ENCODE peak calls at places on chromosome 6, in ten cellular contexts. Y is lower lobe of right lung; R is aorta; N is CD8-positive, alpha-beta memory T cell; S is hepatocyte; J is A549; H is naive thymus-derived CD4-positive, alpha-beta T cell; Q is heart left ventricle; C is tibial nerve; E is mesenchymal stem cell. O is an unnamed sample.

GRCh38 chr6:132188865-132189264 is 212.4 kb downstream of the MOXD1 start:
- DNase-seq in S (no peak), Y (no peak), C (no peak), Q (no peak), R (no peak), E (peak; percentile 66), H (no peak), J (no peak), N (no peak), O (peak; percentile 14)

GRCh38 chr6:161303628-161304340 is 29.9 kb upstream of the AGPAT4 start:
- DNase-seq in N (no peak), Y (no peak), E (no peak), R (no peak), J (no peak), C (no peak), S (no peak), Q (no peak), H (no peak), O (peak; percentile 39)

GRCh38 chr6:42744351-42744890 is 1.5 kb downstream of the TBCC start:
- DNase-seq in R (no peak), S (no peak), C (no peak), E (no peak), J (no peak), H (no peak), N (no peak), Q (no peak), Y (no peak), O (no peak)

GRCh38 chr6:87183687-87184086 is 28.3 kb downstream of the ZNF292 start:
- DNase-seq in C (no peak), S (no peak), J (no peak), R (no peak), E (no peak), Q (no peak), Y (no peak), H (no peak), N (no peak), O (no peak)

GRCh38 chr6:23354004-23354403 is 772.0 kb upstream of the NRSN1 start:
- DNase-seq in N (no peak), E (no peak), Q (no peak), H (no peak), R (no peak), Y (no peak), J (no peak), C (no peak), S (no peak), O (no peak)

GRCh38 chr6:149450679-149451360 is 34.0 kb downstream of the ZC3H12D start:
- DNase-seq in H (no peak), N (no peak), Y (peak; percentile 68), C (no peak), S (peak; percentile 48), Q (peak; percentile 58), J (no peak), R (peak; percentile 69), E (no peak), O (no peak)

GRCh38 chr6:105573138-105573537 is 170.3 kb upstream of the PREP start:
- DNase-seq in C (no peak), S (no peak), E (no peak), J (no peak), Y (no peak), N (no peak), H (no peak), Q (no peak), R (no peak), O (no peak)

GRCh38 chr6:35077713-35078105 is 63.4 kb downstream of the TCP11 start:
- DNase-seq in Q (no peak), N (no peak), E (no peak), H (no peak), C (no peak), Y (no peak), R (peak; percentile 37), S (no peak), J (no peak), O (no peak)

DNA sequence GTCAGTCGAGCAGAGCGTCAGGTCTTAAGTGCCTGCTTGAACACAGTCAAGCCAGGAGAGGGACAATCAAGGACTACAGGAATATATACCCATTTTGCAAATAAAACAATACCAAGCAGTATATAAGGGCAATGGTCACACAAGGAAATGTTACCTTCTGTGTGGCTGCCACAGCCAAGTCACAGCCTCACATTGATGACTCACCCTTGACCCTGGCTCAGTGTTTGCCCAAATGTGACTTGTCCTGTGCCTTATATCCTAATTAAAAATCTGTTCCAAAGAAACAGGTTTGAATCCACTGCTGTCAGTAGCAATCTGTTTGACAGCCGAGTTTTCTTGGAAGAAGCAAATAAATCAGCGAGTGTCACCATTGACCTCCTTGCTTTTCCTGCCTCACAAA is 34.3 kb downstream of the C6orf89 start:
- DNase-seq in Q (no peak), H (no peak), J (no peak), S (no peak), C (no peak), R (no peak), N (no peak), Y (no peak), E (no peak), O (no peak)
- H3K27ac ChIP-seq in Q (no peak overlapping the region), H (no peak overlapping the region), J (no peak overlapping the region), S (peak overlapping the region; percentile 22), C (no peak overlapping the region), R (no peak overlapping the region), N (no peak overlapping the region), Y (peak overlapping the region; percentile 8), E (no peak overlapping the region), O (no peak overlapping the region)

DNA sequence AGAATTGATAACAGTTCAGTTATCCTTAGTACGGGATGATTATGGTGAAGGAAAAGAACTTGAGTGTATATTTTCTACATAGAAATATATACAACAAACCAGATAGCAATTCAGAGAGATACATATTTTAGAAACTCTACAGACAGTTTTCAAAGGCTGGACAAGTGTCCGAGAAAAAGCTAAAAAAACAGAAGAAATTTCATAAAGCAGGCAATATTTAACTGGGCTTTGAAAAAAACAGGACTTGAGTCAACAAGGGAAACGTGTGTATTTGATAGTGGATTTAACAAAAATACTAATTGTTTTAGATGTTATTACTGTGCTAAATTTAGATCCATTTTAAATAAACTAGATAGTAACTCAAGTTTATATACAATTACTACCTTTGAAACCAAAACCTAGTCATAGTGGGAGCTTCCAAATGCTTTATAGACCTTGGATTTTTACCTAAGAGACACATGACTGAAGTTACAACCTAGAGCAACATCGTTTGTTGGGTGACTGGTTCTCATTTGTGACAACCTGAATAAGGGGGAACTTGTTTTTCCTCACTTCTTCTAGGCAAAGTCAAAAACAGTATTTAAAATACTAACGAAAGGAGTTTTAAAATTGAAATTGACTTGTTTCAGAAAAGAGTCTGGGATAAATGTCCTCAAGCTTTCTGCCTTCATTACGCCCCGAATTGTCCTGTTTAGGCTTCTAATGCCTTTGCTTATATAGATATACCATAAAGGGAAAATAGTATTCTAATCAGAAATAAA is 116.7 kb upstream of the PRSS16 start:
- DNase-seq in Y (no peak), E (no peak), R (no peak), H (no peak), C (no peak), Q (no peak), N (no peak), J (no peak), S (no peak), O (peak; percentile 36)
- H3K4me1 ChIP-seq in Y (peaks cover 25% of the 10 kb centered on the region), E (peaks cover 8% of the 10 kb centered on the region), R (no peaks in the 10 kb centered on the region), H (peaks cover 21% of the 10 kb centered on the region), C (peaks cover 32% of the 10 kb centered on the region), Q (no peaks in the 10 kb centered on the region), N (peaks cover 29% of the 10 kb centered on the region), J (peaks cover 40% of the 10 kb centered on the region), S (peaks cover 11% of the 10 kb centered on the region), O (peaks cover 4% of the 10 kb centered on the region)

GRCh38 chr6:16704706-16705402 is 56.4 kb downstream of the ATXN1 start:
- DNase-seq in Q (no peak), R (no peak), S (no peak), N (no peak), J (no peak), H (no peak), Y (no peak), E (peak; percentile 80), C (no peak), O (no peak)

GRCh38 chr6:16697437-16698162 is 63.7 kb downstream of the ATXN1 start:
- DNase-seq in C (no peak), S (no peak), Q (no peak), N (no peak), J (no peak), H (no peak), R (no peak), Y (no peak), E (no peak), O (no peak)

GRCh38 chr6:16698988-16699868 is 62.0 kb downstream of the ATXN1 start:
- DNase-seq in Q (no peak), H (no peak), Y (no peak), S (peak; percentile 45), E (peak; percentile 66), N (peak; percentile 59), R (no peak), C (no peak), J (no peak), O (no peak)

GRCh38 chr6:16698163-16698533 is 63.1 kb downstream of the ATXN1 start:
- DNase-seq in Y (no peak), C (no peak), R (no peak), Q (no peak), J (no peak), N (no peak), E (no peak), S (no peak), H (no peak), O (peak; percentile 87)

GRCh38 chr6:16700202-16700997 is 60.9 kb downstream of the ATXN1 start:
- DNase-seq in N (peak; percentile 66), J (no peak), R (no peak), Q (no peak), C (no peak), S (no peak), E (no peak), Y (no peak), H (no peak), O (no peak)
- H3K27ac ChIP-seq in N (peak overlapping the region; percentile 86), J (peak overlapping the region; percentile 57), R (peak overlapping the region; percentile 61), Q (peak overlapping the region; percentile 25), C (peak overlapping the region; percentile 55), S (peak overlapping the region; percentile 69), E (no peak overlapping the region), Y (peak overlapping the region; percentile 51), H (peak overlapping the region; percentile 23), O (peak overlapping the region; percentile 88)

GRCh38 chr6:26029857-26030653 is 57.2 kb upstream of the HFE start:
- DNase-seq in Y (no peak), C (no peak), S (no peak), J (no peak), E (no peak), Q (no peak), H (no peak), N (no peak), R (no peak), O (no peak)

GRCh38 chr6:26028212-26028752 is 58.9 kb upstream of the HFE start:
- DNase-seq in E (no peak), C (no peak), Y (no peak), J (no peak), Q (no peak), S (no peak), H (no peak), N (no peak), R (no peak), O (no peak)

GRCh38 chr6:26029570-26029856 is 57.7 kb upstream of the HFE start:
- DNase-seq in S (no peak), R (no peak), H (no peak), J (no peak), E (no peak), Q (no peak), Y (no peak), N (no peak), C (no peak), O (no peak)

GRCh38 chr6:26027491-26028211 is 59.6 kb upstream of the HFE start:
- DNase-seq in J (no peak), C (no peak), S (no peak), Y (no peak), H (no peak), N (no peak), Q (no peak), R (no peak), E (no peak), O (no peak)

GRCh38 chr6:26028753-26029569 is 58.3 kb upstream of the HFE start:
- DNase-seq in Q (no peak), S (no peak), Y (no peak), R (no peak), C (no peak), E (peak; percentile 56), N (no peak), H (no peak), J (peak; percentile 46), O (no peak)
- H3K4me1 ChIP-seq in Q (peaks cover 6% of the 10 kb centered on the region), S (peaks cover 17% of the 10 kb centered on the region), Y (peaks cover 30% of the 10 kb centered on the region), R (no peaks in the 10 kb centered on the region), C (peaks cover 37% of the 10 kb centered on the region), E (peaks cover 5% of the 10 kb centered on the region), N (peaks cover 33% of the 10 kb centered on the region), H (peaks cover 30% of the 10 kb centered on the region), J (peaks cover 42% of the 10 kb centered on the region), O (peaks cover 11% of the 10 kb centered on the region)